ENCODE peak calls at places on chromosome 1, in four cellular contexts. L is ascending aorta, U is dorsolateral prefrontal cortex, B is tibial artery. D is an unnamed sample.

GRCh38 chr1:92927870-92928269 is 33.4 kb downstream of the DIPK1A start:
- DNase-seq in U (no peak), B (no peak), L (no peak), D (no peak)

GRCh38 chr1:230215049-230215448 is 148.0 kb downstream of the GALNT2 start:
- DNase-seq in L (peak; percentile 90), B (peak; percentile 76), U (no peak), D (peak; percentile 75)

GRCh38 chr1:183310753-183311465 is 107.3 kb downstream of the NMNAT2 start:
- DNase-seq in B (no peak), U (no peak), L (peak; percentile 89), D (no peak)

GRCh38 chr1:147723691-147724323 is 36.6 kb downstream of the GJA5 start:
- DNase-seq in L (no peak), B (no peak), U (no peak), D (peak; percentile 36)

GRCh38 chr1:24903955-24904730 is 25.9 kb downstream of the RUNX3 start:
- DNase-seq in B (peak; percentile 14), L (peak; percentile 55), U (no peak), D (no peak)

GRCh38 chr1:151803164-151803563 is 2.1 kb downstream of the LINGO4 start:
- DNase-seq in B (no peak), L (peak; percentile 35), U (no peak), D (no peak)

GRCh38 chr1:113871597-113872113 is at the start of gene PTPN22:
- DNase-seq in U (no peak), L (peak; percentile 74), B (peak; percentile 31), D (peak; percentile 51)

GRCh38 chr1:172818841-172819527 is 160.1 kb downstream of the FASLG start:
- DNase-seq in U (no peak), B (no peak), L (no peak), D (no peak)

GRCh38 chr1:52913537-52913936 is 8.0 kb downstream of the ECHDC2 start:
- DNase-seq in L (no peak), B (no peak), U (no peak), D (no peak)

GRCh38 chr1:243968413-243968812 is 82.7 kb upstream of the ZBTB18 start:
- DNase-seq in U (no peak), L (no peak), B (no peak), D (no peak)

GRCh38 chr1:37347104-37347503 is 127.3 kb upstream of the ZC3H12A start:
- DNase-seq in B (no peak), L (no peak), U (no peak), D (no peak)

GRCh38 chr1:16249838-16250241 is 12.9 kb upstream of the CPLANE2 start:
- DNase-seq in L (peak; percentile 90), U (no peak), B (peak; percentile 87), D (peak; percentile 64)

GRCh38 chr1:169921080-169921479 is 27.4 kb upstream of the SCYL3 start:
- DNase-seq in B (no peak), L (no peak), U (no peak), D (no peak)

GRCh38 chr1:169914534-169914933 is 20.8 kb upstream of the SCYL3 start:
- DNase-seq in B (no peak), U (no peak), L (no peak), D (no peak)

GRCh38 chr1:169909499-169909898 is 15.8 kb upstream of the SCYL3 start:
- DNase-seq in B (no peak), U (no peak), L (no peak), D (no peak)

GRCh38 chr1:169918927-169919326 is 25.2 kb upstream of the SCYL3 start:
- DNase-seq in U (no peak), L (no peak), B (no peak), D (no peak)

DNA sequence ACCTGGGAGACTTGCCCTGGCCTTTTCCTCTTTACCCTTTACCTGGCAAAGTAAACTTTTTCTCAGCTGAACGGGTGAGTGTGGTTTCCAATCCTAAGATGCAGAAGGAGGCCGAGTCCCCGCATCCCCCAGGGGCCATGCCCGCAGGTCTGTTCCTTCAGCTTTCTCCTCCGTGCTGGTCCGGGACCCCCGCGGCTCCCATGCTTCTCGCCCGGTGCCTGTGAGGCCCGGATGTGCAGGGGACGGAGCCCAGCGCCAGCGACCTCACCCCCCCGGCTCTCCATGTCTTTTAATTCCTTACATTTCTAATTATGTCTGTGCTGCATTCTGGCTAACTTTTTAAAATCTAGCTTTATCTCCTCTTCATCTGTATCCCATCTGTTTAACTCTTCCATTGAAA is 21.5 kb upstream of the SCYL3 start:
- DNase-seq in U (no peak), L (no peak), B (no peak), D (no peak)
- H3K27ac ChIP-seq in U (no peak overlapping the region), L (no peak overlapping the region), B (no peak overlapping the region), D (no peak overlapping the region)

DNA sequence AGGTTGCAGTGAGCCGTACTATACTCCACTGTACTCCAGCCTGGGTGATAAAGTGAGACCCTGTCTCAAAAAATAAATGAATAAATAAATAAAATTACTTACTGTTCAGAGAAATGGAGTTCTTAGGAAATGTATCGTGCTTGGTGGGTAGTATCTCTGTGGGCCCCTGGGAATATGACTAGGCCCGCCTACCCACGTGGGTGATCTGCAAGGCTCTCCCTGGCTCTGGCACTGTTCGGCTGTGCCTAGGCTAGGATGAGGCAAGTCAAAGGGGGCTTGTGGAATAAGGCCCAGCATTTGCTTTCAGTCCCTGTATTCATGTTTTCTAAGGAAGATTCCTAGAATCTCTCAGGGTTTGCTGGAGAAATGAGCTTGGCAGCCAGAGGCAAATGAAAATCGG is 4.5 kb upstream of the CSRP1 start:
- DNase-seq in U (no peak), B (peak; percentile 19), L (no peak), D (no peak)
- H3K27ac ChIP-seq in U (peak overlapping the region; percentile 88), B (peak overlapping the region; percentile 65), L (peak overlapping the region; percentile 62), D (peak overlapping the region; percentile 64)

GRCh38 chr1:67773462-67773861 is 59.8 kb downstream of the GNG12 start:
- DNase-seq in B (no peak), L (no peak), U (no peak), D (no peak)

GRCh38 chr1:67769633-67770256 is 63.5 kb downstream of the GNG12 start:
- DNase-seq in U (no peak), B (no peak), L (no peak), D (no peak)

GRCh38 chr1:67768480-67768879 is 64.8 kb downstream of the GNG12 start:
- DNase-seq in B (no peak), U (no peak), L (no peak), D (no peak)

GRCh38 chr1:67771776-67772175 is 61.5 kb downstream of the GNG12 start:
- DNase-seq in U (no peak), L (no peak), B (no peak), D (no peak)

DNA sequence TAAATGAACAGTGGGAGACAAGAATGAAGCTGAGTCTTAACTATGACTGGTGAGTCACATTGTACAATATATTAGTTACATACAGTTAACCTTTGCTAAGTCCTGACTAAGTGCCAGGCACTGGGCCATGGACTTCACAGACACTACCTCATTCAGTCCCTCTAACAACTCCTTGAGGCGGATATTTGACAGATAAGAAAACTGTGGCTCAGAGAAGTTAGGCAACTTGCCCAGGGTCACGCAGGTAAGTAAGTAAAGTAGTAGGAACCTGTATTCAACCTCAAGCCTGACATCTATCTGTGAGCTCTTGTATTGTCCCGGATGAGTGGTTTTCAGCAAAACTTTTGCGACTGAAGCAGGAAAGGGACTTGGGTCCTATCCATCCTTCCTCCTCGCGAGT is 62.1 kb downstream of the GNG12 start:
- DNase-seq in L (no peak), B (no peak), U (no peak), D (no peak)
- H3K27ac ChIP-seq in L (peak overlapping the region; percentile 58), B (peak overlapping the region; percentile 28), U (no peak overlapping the region), D (no peak overlapping the region)

GRCh38 chr1:39529901-39530535 is 38.6 kb downstream of the BMP8A start:
- DNase-seq in B (no peak), L (no peak), U (no peak), D (no peak)
- H3K27ac ChIP-seq in B (no peak overlapping the region), L (no peak overlapping the region), U (no peak overlapping the region), D (no peak overlapping the region)

GRCh38 chr1:6570066-6570465 is 9.7 kb upstream of the ZBTB48 start:
- DNase-seq in L (no peak), B (no peak), U (no peak), D (no peak)

GRCh38 chr1:6574818-6575217 is 5.0 kb upstream of the ZBTB48 start:
- DNase-seq in L (no peak), B (no peak), U (no peak), D (no peak)

GRCh38 chr1:6570987-6571386 is 8.8 kb upstream of the ZBTB48 start:
- DNase-seq in L (no peak), U (no peak), B (no peak), D (no peak)

GRCh38 chr1:6574025-6574620 is 5.7 kb upstream of the ZBTB48 start:
- DNase-seq in B (no peak), U (no peak), L (no peak), D (no peak)

DNA sequence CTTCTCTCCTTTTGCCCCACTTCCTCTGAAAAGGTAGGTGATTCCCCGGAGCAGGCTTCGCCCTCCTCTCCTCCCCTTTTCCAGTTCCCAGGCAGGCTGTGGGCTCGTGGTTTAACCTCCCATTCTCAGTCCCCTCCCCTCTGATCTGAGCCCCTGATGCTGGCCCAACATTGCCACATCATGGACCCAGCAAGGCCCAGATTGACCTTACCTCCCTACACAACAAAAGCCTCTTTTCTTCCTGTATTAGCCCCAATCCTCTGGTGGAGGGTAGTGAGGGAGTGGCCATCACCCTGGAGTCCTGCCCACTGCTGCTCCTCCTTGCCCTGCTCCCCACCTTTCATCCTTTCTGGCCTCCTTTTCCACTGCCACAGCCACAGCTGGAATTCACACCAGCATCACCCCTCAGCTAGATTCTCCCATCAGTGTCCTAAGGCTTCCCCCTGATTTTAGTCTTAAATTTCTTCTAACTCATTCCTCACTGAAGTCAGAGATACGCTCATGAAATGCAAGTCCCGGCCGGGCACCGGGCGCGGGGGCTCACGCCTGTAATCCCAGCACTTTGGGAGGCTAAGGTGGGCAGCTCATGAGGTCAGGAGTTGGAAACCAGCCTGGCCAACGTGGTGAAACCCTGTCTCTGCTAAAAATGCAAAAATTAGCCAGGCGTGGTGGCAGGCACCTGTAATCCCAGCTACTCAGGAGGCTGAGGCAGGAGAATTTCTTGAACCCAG is 7.0 kb upstream of the ZBTB48 start:
- DNase-seq in U (no peak), L (no peak), B (no peak), D (no peak)
- H3K27ac ChIP-seq in U (no peak overlapping the region), L (no peak overlapping the region), B (no peak overlapping the region), D (no peak overlapping the region)

GRCh38 chr1:21550866-21551475 is 41.7 kb downstream of the ALPL start:
- DNase-seq in B (no peak), U (no peak), L (no peak), D (no peak)
- H3K27ac ChIP-seq in B (no peak overlapping the region), U (no peak overlapping the region), L (no peak overlapping the region), D (no peak overlapping the region)

GRCh38 chr1:96587222-96587621 is 134.4 kb upstream of the PTBP2 start:
- DNase-seq in B (no peak), L (no peak), U (no peak), D (no peak)
- H3K27ac ChIP-seq in B (no peak overlapping the region), L (no peak overlapping the region), U (peak overlapping the region; percentile 15), D (no peak overlapping the region)

GRCh38 chr1:214503553-214503952 is 47.8 kb downstream of the PTPN14 start:
- DNase-seq in L (no peak), U (no peak), B (no peak), D (no peak)

GRCh38 chr1:214505134-214505533 is 46.3 kb downstream of the PTPN14 start:
- DNase-seq in U (no peak), B (no peak), L (no peak), D (peak; percentile 30)

GRCh38 chr1:214504330-214504729 is 47.1 kb downstream of the PTPN14 start:
- DNase-seq in L (no peak), B (no peak), U (no peak), D (no peak)

GRCh38 chr1:214510477-214510876 is 40.9 kb downstream of the PTPN14 start:
- DNase-seq in U (no peak), B (no peak), L (no peak), D (no peak)

GRCh38 chr1:214506972-214507431 is 44.4 kb downstream of the PTPN14 start:
- DNase-seq in L (no peak), U (no peak), B (no peak), D (no peak)
- H3K27ac ChIP-seq in L (no peak overlapping the region), U (no peak overlapping the region), B (no peak overlapping the region), D (no peak overlapping the region)

GRCh38 chr1:40711465-40712404 is 20.2 kb downstream of the NFYC start:
- DNase-seq in L (no peak), U (no peak), B (no peak), D (no peak)
- H3K27ac ChIP-seq in L (peak overlapping the region; percentile 74), U (peak overlapping the region; percentile 74), B (peak overlapping the region; percentile 67), D (peak overlapping the region; percentile 44)